ENCODE peak calls at places on chromosome 16, in eight cellular contexts. V is thoracic aorta, I is heart left ventricle, E is SK-N-SH, J is breast epithelium, H is cardiac muscle cell, Q is pancreas, B is IMR-90. F is an unnamed sample.
A peak's percentile ranks its signal among the peaks of the same experiment; 100 is the strongest.

GRCh38 chr16:16031401-16031800 is 82.0 kb downstream of the ABCC1 start:
- DNase-seq in V (no peak), I (no peak), E (no peak), J (no peak), H (no peak), Q (no peak), B (no peak), F (no peak)

GRCh38 chr16:55392701-55393100 is 68.7 kb downstream of the IRX6 start:
- DNase-seq in V (no peak), I (no peak), E (no peak), J (no peak), H (no peak), Q (no peak), B (no peak), F (no peak)

GRCh38 chr16:77993586-77993985 is 28.8 kb upstream of the CLEC3A start:
- DNase-seq in V (no peak), I (no peak), E (no peak), J (no peak), H (no peak), Q (no peak), B (peak; percentile 35), F (no peak)

GRCh38 chr16:21611546-21612384 is 12.4 kb downstream of the METTL9 start:
- DNase-seq in V (no peak), I (no peak), E (no peak), J (no peak), H (peak; percentile 38), Q (no peak), B (no peak), F (no peak)

GRCh38 chr16:70737377-70738082 is 51.7 kb upstream of the MTSS2 start:
- DNase-seq in V (no peak), I (peak; percentile 78), E (peak; percentile 96), J (peak; percentile 91), H (peak; percentile 92), Q (no peak), B (peak; percentile 99), F (peak; percentile 52)

GRCh38 chr16:23324727-23325126 is 22.6 kb downstream of the SCNN1B start:
- DNase-seq in V (no peak), I (peak; percentile 32), E (no peak), J (peak; percentile 82), H (no peak), Q (no peak), B (no peak), F (peak; percentile 93)

GRCh38 chr16:48498761-48499600 is 111.0 kb downstream of the N4BP1 start:
- DNase-seq in V (no peak), I (no peak), E (no peak), J (peak; percentile 58), H (peak; percentile 95), Q (no peak), B (peak; percentile 76), F (peak; percentile 47)

GRCh38 chr16:457732-458400 is 32.4 kb downstream of the RAB11FIP3 start:
- DNase-seq in V (no peak), I (no peak), E (peak; percentile 53), J (no peak), H (peak; percentile 52), Q (no peak), B (no peak), F (peak; percentile 30)

DNA sequence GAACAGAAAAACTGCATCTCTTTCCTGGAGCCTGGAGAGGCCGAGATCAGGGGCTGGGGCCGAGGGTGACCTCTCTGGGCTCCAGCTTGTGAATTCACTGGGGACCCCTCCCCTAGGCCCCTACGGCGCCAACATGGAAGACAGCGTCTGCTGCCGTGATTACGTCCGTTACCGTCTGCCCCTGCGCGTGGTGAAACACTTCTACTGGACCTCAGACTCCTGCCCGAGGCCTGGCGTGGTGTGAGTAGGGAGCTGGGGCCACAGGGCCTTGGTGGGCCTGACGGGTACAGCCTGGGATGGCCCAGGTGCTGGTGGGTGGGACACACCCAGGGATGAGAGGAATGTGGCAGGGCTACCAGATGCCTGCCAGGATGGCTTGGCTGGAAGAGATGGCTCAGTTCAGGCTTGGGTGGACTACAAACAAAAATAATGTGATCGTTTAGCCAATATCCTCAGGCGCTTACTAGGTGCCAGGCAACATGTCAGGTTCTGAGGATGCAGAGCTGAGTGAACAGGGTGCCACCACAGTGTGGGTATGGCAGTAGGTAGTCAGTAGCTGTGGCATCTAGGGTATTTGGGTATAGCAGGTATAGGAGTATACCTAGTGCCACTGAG is 1.8 kb downstream of the CCL22 start:
- DNase-seq in V (no peak), I (no peak), E (no peak), J (peak; percentile 85), H (no peak), Q (peak; percentile 55), B (no peak), F (no peak)
- H3K4me3 ChIP-seq in V (no peak overlapping the region), I (no peak overlapping the region), E (no peak overlapping the region), J (no peak overlapping the region), H (no peak overlapping the region), Q (no peak overlapping the region), B (no peak overlapping the region), F (no peak overlapping the region)

DNA sequence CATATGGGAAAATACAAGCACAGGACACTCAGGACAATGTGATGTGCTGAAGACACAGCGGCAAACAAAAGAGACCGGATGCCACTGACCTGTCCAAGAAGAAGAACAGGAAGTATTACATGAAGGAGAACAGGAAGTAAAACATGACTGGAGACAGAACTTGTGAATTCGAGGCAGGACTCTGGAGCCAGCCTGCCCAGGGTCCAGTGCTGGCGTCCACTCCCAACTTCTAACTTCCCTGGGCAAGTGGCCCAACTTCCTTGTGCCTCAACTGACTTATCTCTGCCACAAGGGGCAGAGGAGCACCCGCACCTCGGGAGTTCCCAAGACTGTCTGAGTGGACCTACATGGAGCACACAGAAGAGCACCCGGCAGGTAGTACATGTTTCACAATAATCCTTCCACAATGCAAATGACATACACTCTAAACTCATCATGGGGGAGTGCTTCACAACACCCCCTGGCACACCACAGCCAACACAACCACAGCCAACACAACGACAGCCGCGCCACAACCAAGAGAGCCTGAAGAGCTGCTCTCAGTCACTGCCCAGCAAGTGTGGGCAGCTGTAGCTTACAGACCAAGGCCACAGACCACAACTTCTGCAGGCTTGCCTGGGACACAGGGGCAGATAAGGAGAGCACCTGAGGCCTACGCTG is 36.6 kb downstream of the ANKRD11 start:
- DNase-seq in V (no peak), I (no peak), E (no peak), J (no peak), H (peak; percentile 52), Q (no peak), B (no peak), F (no peak)
- H3K9me3 ChIP-seq in V (no peaks in the 10 kb centered on the region), I (no peaks in the 10 kb centered on the region), E (no peaks in the 10 kb centered on the region), J (no peaks in the 10 kb centered on the region), H (no peaks in the 10 kb centered on the region), Q (no peaks in the 10 kb centered on the region), B (peaks cover 5% of the 10 kb centered on the region), F (no peaks in the 10 kb centered on the region)

GRCh38 chr16:57640185-57640584 is 11.8 kb downstream of the ADGRG1 start:
- DNase-seq in V (no peak), I (no peak), E (no peak), J (no peak), H (no peak), Q (no peak), B (no peak), F (no peak)
- H3K4me3 ChIP-seq in V (no peak overlapping the region), I (no peak overlapping the region), E (no peak overlapping the region), J (no peak overlapping the region), H (no peak overlapping the region), Q (no peak overlapping the region), B (no peak overlapping the region), F (no peak overlapping the region)

DNA sequence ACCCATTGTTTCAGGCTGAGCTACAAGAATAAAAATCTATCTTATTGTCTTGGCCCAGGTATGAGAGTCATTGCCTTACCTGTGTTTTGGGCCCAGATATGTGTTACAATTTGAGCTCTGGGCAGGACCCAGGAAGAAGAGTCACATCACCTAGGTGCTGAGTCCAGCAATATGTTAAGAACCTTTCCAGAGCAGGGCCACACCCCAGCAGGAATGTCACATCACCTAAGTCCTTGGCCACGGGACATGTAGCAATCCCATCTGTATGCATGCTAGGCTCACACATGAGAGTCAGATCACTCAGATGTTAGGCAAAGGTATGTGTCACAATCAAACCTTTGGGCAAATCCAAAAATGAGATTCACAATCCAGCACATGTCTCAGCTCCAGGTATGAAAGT is 2103.5 kb downstream of the TP53TG3F start:
- DNase-seq in V (no peak), I (no peak), E (no peak), J (no peak), H (no peak), Q (no peak), B (no peak), F (no peak)
- H3K9me3 ChIP-seq in V (no peaks in the 10 kb centered on the region), I (no peaks in the 10 kb centered on the region), E (no peaks in the 10 kb centered on the region), J (no peaks in the 10 kb centered on the region), H (no peaks in the 10 kb centered on the region), Q (no peaks in the 10 kb centered on the region), B (peaks cover 12% of the 10 kb centered on the region), F (peaks cover 3% of the 10 kb centered on the region)

GRCh38 chr16:10866196-10866976 is 10.6 kb upstream of the CIITA start:
- DNase-seq in V (no peak), I (no peak), E (no peak), J (no peak), H (no peak), Q (no peak), B (no peak), F (no peak)
- H3K4me3 ChIP-seq in V (peak overlapping the region; percentile 2), I (no peak overlapping the region), E (no peak overlapping the region), J (no peak overlapping the region), H (no peak overlapping the region), Q (no peak overlapping the region), B (no peak overlapping the region), F (no peak overlapping the region)

DNA sequence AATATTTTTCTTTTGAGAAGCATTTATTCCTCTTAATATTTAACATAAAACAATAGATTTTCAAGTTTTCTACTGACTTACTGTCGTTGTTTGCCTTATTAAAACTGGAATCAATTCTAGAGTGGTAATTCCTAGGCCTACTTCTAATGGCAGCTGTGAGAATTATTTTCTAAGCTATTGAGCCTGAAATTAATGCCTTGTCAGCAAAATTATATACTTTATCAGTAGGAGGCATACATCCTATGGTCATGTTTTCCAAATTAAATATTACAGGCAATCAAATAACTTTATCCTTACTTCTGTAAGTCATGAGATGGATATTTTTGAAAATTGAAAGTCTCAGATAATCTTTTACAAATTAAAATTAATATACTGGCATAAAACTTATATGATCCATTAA is 239.1 kb upstream of the CNTNAP4 start:
- DNase-seq in V (no peak), I (no peak), E (no peak), J (no peak), H (no peak), Q (no peak), B (no peak), F (no peak)
- H3K9me3 ChIP-seq in V (no peaks in the 10 kb centered on the region), I (no peaks in the 10 kb centered on the region), E (no peaks in the 10 kb centered on the region), J (peaks cover 9% of the 10 kb centered on the region), H (no peaks in the 10 kb centered on the region), Q (no peaks in the 10 kb centered on the region), B (peaks cover 10% of the 10 kb centered on the region), F (peaks cover 3% of the 10 kb centered on the region)

GRCh38 chr16:20382202-20382948 is 22.2 kb downstream of the PDILT start:
- DNase-seq in V (no peak), I (no peak), E (no peak), J (no peak), H (peak; percentile 6), Q (no peak), B (no peak), F (no peak)

GRCh38 chr16:20383106-20384029 is 21.2 kb downstream of the PDILT start:
- DNase-seq in V (peak; percentile 8), I (peak; percentile 35), E (peak; percentile 65), J (peak; percentile 22), H (peak; percentile 76), Q (peak; percentile 80), B (peak; percentile 54), F (peak; percentile 42)

GRCh38 chr16:20388854-20389253 is 15.7 kb downstream of the PDILT start:
- DNase-seq in V (no peak), I (no peak), E (no peak), J (no peak), H (no peak), Q (no peak), B (no peak), F (no peak)

GRCh38 chr16:20387978-20388377 is 16.6 kb downstream of the PDILT start:
- DNase-seq in V (no peak), I (no peak), E (no peak), J (no peak), H (no peak), Q (no peak), B (no peak), F (no peak)

GRCh38 chr16:20385844-20386832 is 18.4 kb downstream of the PDILT start:
- DNase-seq in V (no peak), I (peak; percentile 52), E (peak; percentile 61), J (peak; percentile 36), H (peak; percentile 62), Q (peak; percentile 90), B (peak; percentile 36), F (peak; percentile 56)
- H3K4me3 ChIP-seq in V (peak overlapping the region; percentile 55), I (no peak overlapping the region), E (no peak overlapping the region), J (no peak overlapping the region), H (no peak overlapping the region), Q (peak overlapping the region; percentile 7), B (no peak overlapping the region), F (no peak overlapping the region)

F was measured in lung.